ENCODE peak calls at places on chromosomes 12 and 14, in four cellular contexts. U is PC-3, Y is endodermal cell, N is pancreas. J is an unnamed sample.
A peak's percentile ranks its signal among the peaks of the same experiment; 100 is the strongest.

GRCh38 chr12:132538336-132539015 is 48.5 kb downstream of the FBRSL1 start:
- DNase-seq in U (no peak), Y (no peak), N (no peak), J (no peak)

GRCh38 chr14:32022525-32022924 is 54.6 kb upstream of the ARHGAP5 start:
- DNase-seq in U (no peak), Y (no peak), N (no peak), J (no peak)

GRCh38 chr12:53991077-53991460 is 6.1 kb downstream of the HOXC10 start:
- DNase-seq in U (peak; percentile 71), Y (no peak), N (no peak), J (no peak)

GRCh38 chr14:103628221-103628683 is 759 bp upstream of the KLC1 start:
- DNase-seq in U (peak; percentile 89), Y (peak; percentile 87), N (peak; percentile 65), J (no peak)

GRCh38 chr14:73610692-73611091 is 1.6 kb upstream of the ACOT6 start:
- DNase-seq in U (peak; percentile 29), Y (no peak), N (no peak), J (no peak)

GRCh38 chr12:104680506-104680905 is 223.8 kb downstream of the CHST11 start:
- DNase-seq in U (no peak), Y (no peak), N (no peak), J (no peak)

GRCh38 chr14:64478634-64479250 is 13.4 kb downstream of the AKAP5 start:
- DNase-seq in U (peak; percentile 64), Y (no peak), N (no peak), J (no peak)

GRCh38 chr12:23006413-23006812 is 381.4 kb downstream of the ETNK1 start:
- DNase-seq in U (no peak), Y (no peak), N (no peak), J (no peak)

GRCh38 chr12:104643921-104644669 is 187.3 kb downstream of the CHST11 start:
- DNase-seq in U (no peak), Y (no peak), N (peak; percentile 20), J (no peak)

GRCh38 chr14:89921346-89921745 is 33.2 kb downstream of the EFCAB11 start:
- DNase-seq in U (peak; percentile 31), Y (no peak), N (no peak), J (no peak)

GRCh38 chr12:2094597-2094996 is 41.8 kb downstream of the CACNA1C start:
- DNase-seq in U (no peak), Y (no peak), N (no peak), J (no peak)

GRCh38 chr14:99320105-99320572 is 48.1 kb upstream of the BCL11B start:
- DNase-seq in U (peak; percentile 59), Y (peak; percentile 94), N (peak; percentile 21), J (no peak)

GRCh38 chr12:90706036-90706435 is 248.9 kb downstream of the CCER1 start:
- DNase-seq in U (no peak), Y (no peak), N (no peak), J (no peak)

GRCh38 chr12:47223848-47224213 is 144.1 kb upstream of the AMIGO2 start:
- DNase-seq in U (no peak), Y (no peak), N (peak; percentile 60), J (no peak)

GRCh38 chr12:79397609-79398008 is 293.2 kb downstream of the PAWR start:
- DNase-seq in U (no peak), Y (no peak), N (no peak), J (no peak)

GRCh38 chr12:116389990-116390655 is 112.6 kb upstream of the MED13L start:
- DNase-seq in U (peak; percentile 100), Y (no peak), N (no peak), J (no peak)

GRCh38 chr12:64633940-64634337 is 23.6 kb downstream of the RASSF3 start:
- DNase-seq in U (peak; percentile 83), Y (peak; percentile 66), N (peak; percentile 55), J (no peak)

GRCh38 chr12:124774462-124775167 is 89.0 kb downstream of the SCARB1 start:
- DNase-seq in U (peak; percentile 76), Y (no peak), N (no peak), J (peak; percentile 56)

GRCh38 chr14:56874375-56874774 is 64.1 kb upstream of the OTX2 start:
- DNase-seq in U (peak; percentile 70), Y (peak; percentile 89), N (peak; percentile 9), J (no peak)

GRCh38 chr12:40834321-40834720 is 142.1 kb downstream of the CNTN1 start:
- DNase-seq in U (no peak), Y (no peak), N (no peak), J (no peak)

GRCh38 chr14:22012452-22012851 is 338.8 kb upstream of the OR4E1 start:
- DNase-seq in U (no peak), Y (no peak), N (no peak), J (no peak)

GRCh38 chr12:82314406-82314892 is 43.7 kb downstream of the CCDC59 start:
- DNase-seq in U (peak; percentile 36), Y (peak; percentile 92), N (peak; percentile 61), J (no peak)

GRCh38 chr12:101945361-101946232 is 68.2 kb downstream of the DRAM1 start:
- DNase-seq in U (peak; percentile 52), Y (no peak), N (no peak), J (no peak)

GRCh38 chr14:50025776-50026175 is 90.6 kb downstream of the VCPKMT start:
- DNase-seq in U (no peak), Y (no peak), N (no peak), J (no peak)

GRCh38 chr12:71138011-71138410 is 19.8 kb downstream of the TSPAN8 start:
- DNase-seq in U (no peak), Y (no peak), N (no peak), J (no peak)

GRCh38 chr12:31016057-31016456 is 57.6 kb upstream of the DDX11 start:
- DNase-seq in U (no peak), Y (peak; percentile 35), N (no peak), J (no peak)

GRCh38 chr12:85468356-85469157 is 188.5 kb downstream of the ALX1 start:
- DNase-seq in U (peak; percentile 93), Y (peak; percentile 91), N (peak; percentile 29), J (no peak)

GRCh38 chr12:108457006-108457733 is 57.9 kb upstream of the FICD start:
- DNase-seq in U (peak; percentile 73), Y (peak; percentile 79), N (no peak), J (no peak)

GRCh38 chr14:95323361-95323760 is 3.7 kb upstream of the CLMN start:
- DNase-seq in U (no peak), Y (no peak), N (no peak), J (no peak)

GRCh38 chr14:22478670-22479069 is 110.4 kb downstream of the DAD1 start:
- DNase-seq in U (no peak), Y (no peak), N (no peak), J (no peak)

GRCh38 chr12:130920711-130921381 is 32.9 kb upstream of the ADGRD1 start:
- DNase-seq in U (no peak), Y (no peak), N (no peak), J (no peak)

GRCh38 chr12:82648510-82648909 is 38.2 kb upstream of the TMTC2 start:
- DNase-seq in U (no peak), Y (no peak), N (no peak), J (no peak)

GRCh38 chr12:6771509-6772330 is 600 bp upstream of the LAG3 start:
- DNase-seq in U (no peak), Y (no peak), N (no peak), J (no peak)

GRCh38 chr12:6770600-6770999 is 1.7 kb upstream of the LAG3 start:
- DNase-seq in U (no peak), Y (no peak), N (no peak), J (no peak)

GRCh38 chr12:6770094-6770493 is 2.2 kb upstream of the LAG3 start:
- DNase-seq in U (no peak), Y (no peak), N (no peak), J (no peak)

GRCh38 chr12:6772331-6772695 is at the start of gene LAG3:
- DNase-seq in U (no peak), Y (peak; percentile 62), N (no peak), J (no peak)

GRCh38 chr12:6771091-6771495 is 1.2 kb upstream of the LAG3 start:
- DNase-seq in U (no peak), Y (no peak), N (no peak), J (no peak)
- H3K27ac ChIP-seq in U (no peak overlapping the region), Y (peak overlapping the region; percentile 49), N (no peak overlapping the region), J (peak overlapping the region; percentile 16)

GRCh38 chr12:113262710-113263109 is 41.4 kb downstream of the TPCN1 start:
- DNase-seq in U (no peak), Y (no peak), N (peak; percentile 38), J (no peak)
- H3K27ac ChIP-seq in U (no peak overlapping the region), Y (no peak overlapping the region), N (peak overlapping the region; percentile 28), J (no peak overlapping the region)

DNA sequence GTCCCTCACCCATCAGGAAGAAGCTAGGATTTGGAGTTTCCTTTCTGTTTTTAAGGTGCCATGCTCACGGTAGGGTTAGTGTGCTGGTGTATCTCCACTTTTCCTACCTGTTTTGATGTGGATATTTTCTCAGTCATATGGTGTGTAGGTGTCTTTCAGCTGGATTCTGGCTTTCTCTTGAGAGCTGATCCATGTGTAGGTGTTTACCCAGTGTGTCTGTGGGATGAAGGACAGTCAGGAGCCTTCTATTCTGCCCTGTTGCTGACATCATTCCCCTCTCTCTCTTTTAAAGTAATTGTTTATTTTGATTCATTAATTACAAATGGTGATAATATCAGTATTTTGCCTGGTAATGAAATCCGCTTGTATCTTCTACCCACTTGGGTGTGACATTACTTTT is 22.8 kb downstream of the TMX1 start:
- DNase-seq in U (no peak), Y (no peak), N (no peak), J (no peak)
- H3K27ac ChIP-seq in U (no peak overlapping the region), Y (no peak overlapping the region), N (no peak overlapping the region), J (no peak overlapping the region)

GRCh38 chr12:25875661-25876060 is 82.8 kb upstream of the RASSF8 start:
- DNase-seq in U (no peak), Y (no peak), N (no peak), J (no peak)

GRCh38 chr12:25882266-25882665 is 76.2 kb upstream of the RASSF8 start:
- DNase-seq in U (no peak), Y (no peak), N (no peak), J (no peak)

GRCh38 chr12:25876383-25877045 is 82.0 kb upstream of the RASSF8 start:
- DNase-seq in U (no peak), Y (peak; percentile 57), N (no peak), J (no peak)

GRCh38 chr12:25872137-25872536 is 86.3 kb upstream of the RASSF8 start:
- DNase-seq in U (peak; percentile 61), Y (no peak), N (no peak), J (no peak)

DNA sequence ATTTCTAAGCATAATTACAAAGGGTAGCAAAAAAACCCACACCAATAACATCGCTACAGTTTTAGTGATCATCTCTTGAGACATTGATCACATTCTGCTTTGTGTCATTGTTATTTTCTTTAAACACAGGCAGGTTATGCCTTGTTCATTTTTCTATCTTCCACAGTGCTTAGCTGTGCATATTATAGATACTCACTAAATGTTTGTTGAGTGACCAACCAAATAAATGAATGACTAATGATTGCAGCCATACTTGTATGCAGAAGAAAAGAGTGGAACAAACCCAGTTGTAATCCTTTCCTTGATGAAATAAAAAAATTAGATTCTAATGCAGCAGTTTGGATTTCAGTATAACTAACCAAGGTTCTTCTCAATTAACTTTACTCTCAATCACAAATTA is 81.0 kb upstream of the RASSF8 start:
- DNase-seq in U (peak; percentile 79), Y (no peak), N (no peak), J (no peak)
- H3K27ac ChIP-seq in U (no peak overlapping the region), Y (no peak overlapping the region), N (no peak overlapping the region), J (no peak overlapping the region)

J was measured in caudate nucleus.